ENCODE peak calls at places on chromosomes 2 and 18, in ten cellular contexts. T is stimulated activated CD8-positive, alpha-beta memory T cell treated with anti-CD3 and anti-CD28 coated beads, Interleukin-12 subunit alpha, Interleukin-12 subunit beta, amount 100 ng/mL, for 1 hour; G is EL; J is foreskin fibroblast; L is GM04504; P is GM23338; I is spleen; K is fibroblast of pulmonary artery; A is GM06990; B is T follicular helper cell. R is an unnamed sample.

GRCh38 chr2:240999873-241000541 is 1.6 kb downstream of the SNED1 start:
- DNase-seq in G (no peak), T (no peak), K (no peak), B (no peak), L (no peak), P (no peak), I (peak), A (no peak), J (no peak), R (no peak)

GRCh38 chr2:117855886-117856285 is 41.4 kb downstream of the DDX18 start:
- DNase-seq in A (no peak), J (no peak), K (peak), I (no peak), P (no peak), T (no peak), B (no peak), L (no peak), G (peak), R (no peak)

GRCh38 chr2:127455566-127456493 is 37.6 kb downstream of the PROC start:
- DNase-seq in G (no peak), A (no peak), K (no peak), I (no peak), B (peak), L (no peak), T (no peak), P (peak), J (no peak), R (no peak)

GRCh38 chr2:136653836-136654235 is 111.5 kb upstream of the THSD7B start:
- DNase-seq in B (no peak), I (no peak), A (no peak), G (no peak), K (no peak), T (no peak), P (no peak), L (no peak), J (no peak), R (no peak)

GRCh38 chr18:45895339-45895738 is 69.9 kb downstream of the SIGLEC15 start:
- DNase-seq in G (no peak), T (no peak), A (no peak), B (no peak), K (no peak), L (no peak), P (no peak), J (no peak), I (no peak), R (no peak)

GRCh38 chr18:8264861-8265411 is 344.3 kb upstream of the RAB12 start:
- DNase-seq in L (no peak), I (no peak), T (no peak), A (no peak), J (no peak), B (no peak), P (no peak), G (no peak), K (peak), R (no peak)

GRCh38 chr2:220756653-220757052 is 815.5 kb downstream of the EPHA4 start:
- DNase-seq in G (no peak), I (no peak), K (no peak), J (no peak), T (no peak), B (no peak), A (no peak), L (no peak), P (peak), R (no peak)

GRCh38 chr18:40313030-40313642 is 1641.9 kb upstream of the PIK3C3 start:
- DNase-seq in G (no peak), P (no peak), I (no peak), J (no peak), B (no peak), A (no peak), L (no peak), K (no peak), T (no peak), R (no peak)

GRCh38 chr2:85952196-85952734 is 63.5 kb upstream of the ST3GAL5 start:
- DNase-seq in A (no peak), P (no peak), T (no peak), K (no peak), L (no peak), I (no peak), B (no peak), G (no peak), J (no peak), R (no peak)

GRCh38 chr2:24702800-24703199 is 90.4 kb downstream of the PTRHD1 start:
- DNase-seq in L (peak), K (peak), B (no peak), G (peak), P (no peak), A (no peak), T (no peak), I (no peak), J (peak), R (no peak)

GRCh38 chr2:168577885-168578284 is 121.8 kb downstream of the CERS6 start:
- DNase-seq in K (no peak), I (no peak), J (no peak), A (no peak), P (no peak), T (no peak), B (no peak), L (peak), G (peak), R (no peak)